ENCODE peak calls at places on chromosome 10, in ten cellular contexts. F is GM23338, M is SK-N-SH, A is stomach, K is transverse colon, X is HCT116, C is sigmoid colon, L is spleen, V is GM12878, Z is Panc1. D is an unnamed sample. For H3K4me1, the result is how much of the 10 kb centered on the place peaks cover.

GRCh38 chr10:131858118-131858515 is 42.7 kb upstream of the PPP2R2D start:
- DNase-seq in F (no peak), M (peak), A (no peak), K (no peak), X (no peak), C (peak), L (peak), V (no peak), Z (no peak), D (peak)

GRCh38 chr10:125824736-125825135 is 1.4 kb downstream of the BCCIP start:
- DNase-seq in F (no peak), M (no peak), A (no peak), K (no peak), X (no peak), C (no peak), L (no peak), V (no peak), Z (no peak), D (no peak)

GRCh38 chr10:58674260-58674659 is 161.6 kb downstream of the BICC1 start:
- DNase-seq in F (no peak), M (no peak), A (no peak), K (no peak), X (no peak), C (no peak), L (no peak), V (no peak), Z (no peak), D (no peak)

GRCh38 chr10:48606530-48607355 is 1.9 kb upstream of the ARHGAP22 start:
- DNase-seq in F (no peak), M (no peak), A (no peak), K (peak), X (no peak), C (peak), L (no peak), V (no peak), Z (peak), D (no peak)

GRCh38 chr10:84341983-84342382 is 13.6 kb downstream of the CCSER2 start:
- DNase-seq in F (peak), M (no peak), A (no peak), K (no peak), X (no peak), C (no peak), L (no peak), V (no peak), Z (no peak), D (no peak)

GRCh38 chr10:50993817-50994251 is 80.5 kb upstream of the PRKG1 start:
- DNase-seq in F (no peak), M (no peak), A (no peak), K (no peak), X (no peak), C (peak), L (no peak), V (no peak), Z (no peak), D (no peak)

GRCh38 chr10:95388539-95388938 is 97.7 kb upstream of the PDLIM1 start:
- DNase-seq in F (no peak), M (no peak), A (peak), K (no peak), X (no peak), C (no peak), L (no peak), V (no peak), Z (no peak), D (peak)

GRCh38 chr10:17808971-17809841 is at the start of gene MRC1:
- DNase-seq in F (no peak), M (no peak), A (no peak), K (peak), X (no peak), C (peak), L (no peak), V (no peak), Z (no peak), D (peak)

GRCh38 chr10:69652857-69653199 is 22.8 kb downstream of the FAM241B start:
- DNase-seq in F (no peak), M (no peak), A (no peak), K (no peak), X (no peak), C (no peak), L (no peak), V (no peak), Z (no peak), D (no peak)

GRCh38 chr10:33216661-33217427 is 117.6 kb downstream of the NRP1 start:
- DNase-seq in F (no peak), M (peak), A (no peak), K (no peak), X (no peak), C (no peak), L (no peak), V (no peak), Z (peak), D (no peak)

GRCh38 chr10:11881477-11882417 is 58.6 kb downstream of the PROSER2 start:
- DNase-seq in F (peak), M (no peak), A (no peak), K (peak), X (peak), C (no peak), L (no peak), V (no peak), Z (peak), D (no peak)

GRCh38 chr10:7857259-7857658 is 39.0 kb downstream of the TAF3 start:
- DNase-seq in F (no peak), M (no peak), A (no peak), K (no peak), X (no peak), C (no peak), L (no peak), V (no peak), Z (no peak), D (no peak)

GRCh38 chr10:22325272-22325947 is 4.5 kb downstream of the BMI1 start:
- DNase-seq in F (peak), M (peak), A (peak), K (peak), X (no peak), C (peak), L (peak), V (no peak), Z (no peak), D (peak)

GRCh38 chr10:131946321-131946751 is 35.4 kb downstream of the BNIP3 start:
- DNase-seq in F (no peak), M (no peak), A (no peak), K (no peak), X (no peak), C (peak), L (peak), V (no peak), Z (peak), D (no peak)

GRCh38 chr10:66837335-66837734 is 88.5 kb upstream of the LRRTM3 start:
- DNase-seq in F (no peak), M (no peak), A (no peak), K (no peak), X (no peak), C (no peak), L (no peak), V (no peak), Z (no peak), D (no peak)

GRCh38 chr10:62844280-62845011 is 28.3 kb upstream of the EGR2 start:
- DNase-seq in F (no peak), M (no peak), A (no peak), K (no peak), X (no peak), C (no peak), L (no peak), V (no peak), Z (no peak), D (no peak)

GRCh38 chr10:84140036-84140379 is 699 bp downstream of the GHITM start:
- DNase-seq in F (no peak), M (peak), A (no peak), K (no peak), X (no peak), C (no peak), L (peak), V (no peak), Z (no peak), D (peak)

GRCh38 chr10:17787087-17787942 is 21.8 kb upstream of the MRC1 start:
- DNase-seq in F (peak), M (no peak), A (no peak), K (no peak), X (peak), C (no peak), L (no peak), V (no peak), Z (peak), D (peak)

GRCh38 chr10:126904807-126905686 is at the start of gene DOCK1:
- DNase-seq in F (peak), M (peak), A (peak), K (peak), X (peak), C (peak), L (peak), V (no peak), Z (no peak), D (peak)

GRCh38 chr10:52447931-52448353 is 133.9 kb downstream of the DKK1 start:
- DNase-seq in F (no peak), M (no peak), A (no peak), K (no peak), X (no peak), C (no peak), L (no peak), V (no peak), Z (no peak), D (no peak)

GRCh38 chr10:44245601-44245938 is 139.3 kb downstream of the CXCL12 start:
- DNase-seq in F (no peak), M (no peak), A (no peak), K (no peak), X (no peak), C (no peak), L (no peak), V (no peak), Z (no peak), D (no peak)

GRCh38 chr10:70437721-70438120 is 3.8 kb downstream of the NODAL start:
- DNase-seq in F (peak), M (no peak), A (no peak), K (no peak), X (no peak), C (peak), L (no peak), V (no peak), Z (no peak), D (no peak)

GRCh38 chr10:34446046-34446445 is 369.1 kb downstream of the PARD3 start:
- DNase-seq in F (peak), M (no peak), A (no peak), K (no peak), X (no peak), C (no peak), L (no peak), V (no peak), Z (no peak), D (no peak)

GRCh38 chr10:2828741-2829140 is 238.6 kb upstream of the PFKP start:
- DNase-seq in F (no peak), M (no peak), A (no peak), K (no peak), X (no peak), C (no peak), L (no peak), V (no peak), Z (no peak), D (no peak)

GRCh38 chr10:48990226-48990625 is 50.6 kb upstream of the LRRC18 start:
- DNase-seq in F (no peak), M (no peak), A (no peak), K (no peak), X (no peak), C (no peak), L (no peak), V (no peak), Z (no peak), D (no peak)

GRCh38 chr10:12806228-12807095 is 195.1 kb downstream of the CCDC3 start:
- DNase-seq in F (no peak), M (peak), A (no peak), K (peak), X (no peak), C (no peak), L (no peak), V (no peak), Z (no peak), D (no peak)

GRCh38 chr10:127702201-127702600 is 34.8 kb upstream of the FOXI2 start:
- DNase-seq in F (no peak), M (no peak), A (no peak), K (no peak), X (no peak), C (no peak), L (no peak), V (no peak), Z (no peak), D (no peak)

GRCh38 chr10:8369666-8370065 is 315.2 kb downstream of the GATA3 start:
- DNase-seq in F (no peak), M (no peak), A (no peak), K (no peak), X (no peak), C (no peak), L (no peak), V (peak), Z (no peak), D (no peak)

GRCh38 chr10:126669188-126669587 is 1.3 kb downstream of the C10orf90 start:
- DNase-seq in F (no peak), M (no peak), A (no peak), K (no peak), X (no peak), C (no peak), L (no peak), V (no peak), Z (no peak), D (no peak)

GRCh38 chr10:21516270-21517131 is 9.0 kb downstream of the SKIDA1 start:
- DNase-seq in F (peak), M (peak), A (peak), K (peak), X (no peak), C (peak), L (peak), V (no peak), Z (no peak), D (peak)

GRCh38 chr10:98539578-98539977 is 92.8 kb upstream of the HPS1 start:
- DNase-seq in F (no peak), M (no peak), A (no peak), K (no peak), X (no peak), C (no peak), L (no peak), V (no peak), Z (no peak), D (no peak)

GRCh38 chr10:59362991-59363390 is 642 bp upstream of the FAM13C start:
- DNase-seq in F (peak), M (peak), A (peak), K (peak), X (no peak), C (peak), L (no peak), V (no peak), Z (no peak), D (no peak)

GRCh38 chr10:132753596-132753995 is 32.4 kb downstream of the NKX6-2 start:
- DNase-seq in F (no peak), M (no peak), A (no peak), K (no peak), X (no peak), C (no peak), L (no peak), V (no peak), Z (no peak), D (peak)

GRCh38 chr10:130805635-130806030 is 505.9 kb downstream of the TCERG1L start:
- DNase-seq in F (no peak), M (no peak), A (no peak), K (no peak), X (no peak), C (no peak), L (no peak), V (no peak), Z (no peak), D (no peak)

GRCh38 chr10:50579491-50580259 is 44.1 kb downstream of the SGMS1 start:
- DNase-seq in F (no peak), M (no peak), A (no peak), K (no peak), X (no peak), C (no peak), L (no peak), V (no peak), Z (no peak), D (no peak)

GRCh38 chr10:43865275-43866135 is 216.8 kb upstream of the ZNF32 start:
- DNase-seq in F (no peak), M (peak), A (no peak), K (no peak), X (no peak), C (no peak), L (no peak), V (no peak), Z (no peak), D (no peak)

GRCh38 chr10:103350175-103350521 is 792 bp downstream of the PCGF6 start:
- DNase-seq in F (no peak), M (no peak), A (no peak), K (no peak), X (no peak), C (no peak), L (no peak), V (no peak), Z (no peak), D (no peak)

GRCh38 chr10:103353281-103353680 is 2.3 kb upstream of the PCGF6 start:
- DNase-seq in F (peak), M (no peak), A (no peak), K (no peak), X (no peak), C (no peak), L (no peak), V (no peak), Z (no peak), D (no peak)

GRCh38 chr10:103355906-103356599 is 5.1 kb upstream of the PCGF6 start:
- DNase-seq in F (no peak), M (no peak), A (no peak), K (no peak), X (no peak), C (no peak), L (peak), V (no peak), Z (no peak), D (no peak)

GRCh38 chr10:103350522-103351260 is at the start of gene PCGF6:
- DNase-seq in F (peak), M (peak), A (peak), K (peak), X (peak), C (peak), L (peak), V (no peak), Z (no peak), D (peak)
- TF ChIP-seq POLR2AphosphoS5 in F (peak), M (peak), A (no peak), K (no peak), X (peak), C (peak), L (peak), V (peak), Z (peak), D (no peak)

DNA sequence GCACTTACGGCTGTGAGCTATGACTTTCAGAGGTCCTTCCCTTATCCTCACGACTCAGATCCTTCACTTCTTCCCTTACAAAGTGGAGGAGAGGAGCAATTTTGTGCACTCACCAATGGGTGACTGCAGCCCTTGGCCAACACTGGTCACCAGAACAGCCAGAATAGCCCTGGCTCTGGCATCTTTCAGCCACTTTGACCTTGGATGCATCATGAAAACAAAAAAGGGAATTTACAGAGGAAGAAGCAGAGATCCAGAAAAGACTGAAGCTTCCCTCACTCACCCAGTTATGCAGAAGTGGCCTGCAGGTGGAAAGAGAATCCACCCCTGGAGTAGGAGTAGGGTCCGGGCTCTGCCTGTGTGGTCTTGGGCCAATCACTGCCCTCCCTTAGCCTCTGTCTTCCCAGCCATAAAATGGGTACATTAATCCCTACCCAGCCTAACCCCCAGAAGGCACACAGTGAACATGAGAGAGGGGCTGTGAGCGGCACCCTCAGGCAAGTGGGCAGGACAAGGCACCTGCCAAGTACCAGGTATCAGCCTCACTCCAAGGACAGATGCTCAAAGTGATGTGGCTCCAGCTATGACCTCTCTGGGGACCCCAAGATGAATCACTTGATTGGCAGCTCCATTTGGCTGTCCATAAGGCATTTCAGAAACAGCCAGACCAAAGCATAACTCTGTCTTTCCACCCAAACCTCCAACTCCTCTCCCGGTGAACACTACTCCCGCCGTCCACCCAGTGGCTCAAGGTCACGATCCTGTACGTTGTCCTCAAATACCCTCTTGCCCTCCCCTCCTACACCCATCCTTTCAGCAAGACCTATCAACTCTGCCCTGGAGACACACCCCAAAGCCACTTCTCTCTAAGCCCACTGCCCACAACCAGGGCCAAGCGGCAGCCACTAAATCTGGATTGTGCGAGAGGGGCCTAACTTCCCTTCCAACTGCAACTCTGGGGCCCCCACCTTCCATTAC is 129.8 kb upstream of the ZMIZ1 start:
- DNase-seq in F (no peak), M (no peak), A (no peak), K (no peak), X (no peak), C (no peak), L (peak), V (no peak), Z (no peak), D (no peak)
- H3K4me1 ChIP-seq in F (under half), M (under half), A (under half), K (under half), X (under half), C (under half), L (half or more), V (under half), Z (under half), D (under half)

DNA sequence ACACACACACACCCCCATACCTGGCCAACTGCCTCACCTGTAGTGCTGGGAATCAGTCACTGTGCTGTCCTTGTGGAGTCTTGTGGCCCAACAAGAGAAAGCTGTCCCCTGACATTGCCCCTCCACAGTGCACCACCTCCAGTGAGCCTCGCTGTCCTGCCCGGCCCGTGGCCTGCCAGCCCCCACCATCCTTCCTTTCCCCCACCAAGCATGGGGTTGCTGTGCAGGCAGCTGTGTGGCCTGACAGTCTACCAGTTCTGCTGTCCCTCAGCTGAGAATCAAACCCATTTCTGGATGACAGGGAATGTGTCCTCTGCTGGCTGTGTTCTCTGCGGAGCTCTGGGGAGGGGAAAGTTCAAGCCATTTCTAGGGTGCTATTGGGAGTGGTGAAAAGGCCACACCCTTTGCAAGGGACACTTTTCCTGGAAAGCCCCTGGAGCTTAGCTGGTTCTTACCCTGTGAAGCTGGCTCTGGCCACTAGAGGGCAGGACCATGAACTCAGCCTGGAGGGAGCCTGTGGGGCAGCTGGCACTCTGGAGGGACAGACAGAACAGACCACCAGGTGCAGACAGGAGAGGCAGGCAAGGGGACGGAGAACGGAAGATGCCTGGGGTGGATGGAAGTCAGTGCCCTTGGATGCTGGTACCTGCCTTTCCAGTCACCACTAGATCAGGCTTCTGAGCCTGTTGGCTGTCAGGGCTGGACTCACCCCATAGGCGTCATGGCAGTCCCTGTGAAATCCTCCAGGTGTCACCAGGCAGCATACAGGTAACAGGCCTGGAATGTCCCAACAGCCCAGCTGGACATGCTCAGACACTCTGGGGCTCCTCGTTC is 10.5 kb upstream of the MTPAP start:
- DNase-seq in F (peak), M (peak), A (peak), K (peak), X (peak), C (peak), L (peak), V (peak), Z (peak), D (peak)
- TF ChIP-seq CTCF in F (peak), M (peak), A (no peak), K (peak), X (peak), C (peak), L (peak), V (peak), Z (peak), D (peak)

DNA sequence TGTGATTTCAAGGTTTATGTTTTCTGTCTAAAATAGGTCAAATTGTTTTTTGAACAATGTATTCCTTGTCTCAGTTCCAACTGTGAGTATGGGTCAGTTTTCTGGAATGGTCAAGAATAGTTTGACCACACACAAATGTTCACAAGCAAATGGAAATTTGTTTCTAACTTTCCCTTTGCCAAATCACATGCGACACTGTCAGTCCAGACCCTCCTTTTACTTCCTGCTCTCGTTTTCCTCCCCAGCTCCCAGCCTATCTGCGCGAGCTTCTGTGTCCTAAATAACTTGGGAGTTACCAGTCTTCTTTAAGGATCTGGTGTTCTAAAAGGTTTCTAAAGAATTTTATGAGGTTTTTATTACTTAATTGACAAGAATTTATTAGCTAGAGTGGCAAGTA is 266.0 kb upstream of the KLF6 start:
- DNase-seq in F (no peak), M (no peak), A (no peak), K (no peak), X (no peak), C (peak), L (no peak), V (no peak), Z (no peak), D (no peak)
- TF ChIP-seq POLR2AphosphoS5 in F (no peak), M (no peak), A (peak), K (peak), X (no peak), C (peak), L (no peak), V (no peak), Z (no peak), D (peak)

GRCh38 chr10:123870260-123870659 is 21.3 kb downstream of the CPXM2 start:
- DNase-seq in F (no peak), M (no peak), A (peak), K (no peak), X (no peak), C (no peak), L (no peak), V (no peak), Z (no peak), D (no peak)
- H3K4me1 ChIP-seq in F (under half), M (under half), A (under half), K (under half), X (under half), C (half or more), L (under half), V (under half), Z (under half), D (under half)